ENCODE peak calls at places on chromosomes 3 and 15, in nine cellular contexts. One of them, this sample, is unnamed.

GRCh38 chr3:195129072-195129643 is 141.8 kb downstream of the XXYLT1 start:
- DNase-seq in glutamatergic neuron: no peak
- DNase-seq in EL: no peak
- DNase-seq in tibial artery: no peak
- DNase-seq in left lung: no peak
- DNase-seq in astrocyte of the spinal cord: no peak
- DNase-seq in activated T-cell treated with anti-CD3 and anti-CD28 coated beads for 48 hours: no peak
- DNase-seq in activated T-helper 1 cell treated with Interleukin-2 at 50 U/mL for 16 hours: no peak
- DNase-seq in cortex of kidney: no peak
- DNase-seq in this sample: no peak

GRCh38 chr3:81888822-81889557 is 127.5 kb upstream of the GBE1 start:
- DNase-seq in glutamatergic neuron: no peak
- DNase-seq in EL: no peak
- DNase-seq in tibial artery: no peak
- DNase-seq in left lung: no peak
- DNase-seq in astrocyte of the spinal cord: no peak
- DNase-seq in activated T-cell treated with anti-CD3 and anti-CD28 coated beads for 48 hours: no peak
- DNase-seq in activated T-helper 1 cell treated with Interleukin-2 at 50 U/mL for 16 hours: no peak
- DNase-seq in cortex of kidney: no peak
- DNase-seq in this sample: no peak

GRCh38 chr3:104960579-104960978 is 406.1 kb upstream of the ALCAM start:
- DNase-seq in glutamatergic neuron: no peak
- DNase-seq in EL: peak; percentile 52
- DNase-seq in tibial artery: no peak
- DNase-seq in left lung: no peak
- DNase-seq in astrocyte of the spinal cord: no peak
- DNase-seq in activated T-cell treated with anti-CD3 and anti-CD28 coated beads for 48 hours: no peak
- DNase-seq in activated T-helper 1 cell treated with Interleukin-2 at 50 U/mL for 16 hours: no peak
- DNase-seq in cortex of kidney: no peak
- DNase-seq in this sample: no peak

GRCh38 chr3:118641608-118642007 is 393.0 kb downstream of the IGSF11 start:
- DNase-seq in glutamatergic neuron: peak; percentile 74
- DNase-seq in EL: no peak
- DNase-seq in tibial artery: no peak
- DNase-seq in left lung: no peak
- DNase-seq in astrocyte of the spinal cord: no peak
- DNase-seq in activated T-cell treated with anti-CD3 and anti-CD28 coated beads for 48 hours: no peak
- DNase-seq in activated T-helper 1 cell treated with Interleukin-2 at 50 U/mL for 16 hours: no peak
- DNase-seq in cortex of kidney: no peak
- DNase-seq in this sample: peak; percentile 21

GRCh38 chr3:52317178-52317577 is 1.1 kb downstream of the DNAH1 start:
- DNase-seq in glutamatergic neuron: no peak
- DNase-seq in EL: no peak
- DNase-seq in tibial artery: no peak
- DNase-seq in left lung: no peak
- DNase-seq in astrocyte of the spinal cord: no peak
- DNase-seq in activated T-cell treated with anti-CD3 and anti-CD28 coated beads for 48 hours: no peak
- DNase-seq in activated T-helper 1 cell treated with Interleukin-2 at 50 U/mL for 16 hours: no peak
- DNase-seq in cortex of kidney: no peak
- DNase-seq in this sample: no peak

GRCh38 chr3:83934208-83935150 is 1024.3 kb upstream of the CADM2 start:
- DNase-seq in glutamatergic neuron: no peak
- DNase-seq in EL: no peak
- DNase-seq in tibial artery: no peak
- DNase-seq in left lung: no peak
- DNase-seq in astrocyte of the spinal cord: peak; percentile 59
- DNase-seq in activated T-cell treated with anti-CD3 and anti-CD28 coated beads for 48 hours: no peak
- DNase-seq in activated T-helper 1 cell treated with Interleukin-2 at 50 U/mL for 16 hours: no peak
- DNase-seq in cortex of kidney: no peak
- DNase-seq in this sample: peak; percentile 4

GRCh38 chr3:152574461-152575079 is 260.4 kb upstream of the P2RY1 start:
- DNase-seq in glutamatergic neuron: peak; percentile 34
- DNase-seq in EL: peak; percentile 57
- DNase-seq in tibial artery: no peak
- DNase-seq in left lung: no peak
- DNase-seq in astrocyte of the spinal cord: peak; percentile 70
- DNase-seq in activated T-cell treated with anti-CD3 and anti-CD28 coated beads for 48 hours: peak; percentile 6
- DNase-seq in activated T-helper 1 cell treated with Interleukin-2 at 50 U/mL for 16 hours: no peak
- DNase-seq in cortex of kidney: no peak
- DNase-seq in this sample: peak; percentile 86

GRCh38 chr15:48062476-48062875 is 58.3 kb upstream of the SLC24A5 start:
- DNase-seq in glutamatergic neuron: no peak
- DNase-seq in EL: peak; percentile 34
- DNase-seq in tibial artery: no peak
- DNase-seq in left lung: no peak
- DNase-seq in astrocyte of the spinal cord: peak; percentile 57
- DNase-seq in activated T-cell treated with anti-CD3 and anti-CD28 coated beads for 48 hours: no peak
- DNase-seq in activated T-helper 1 cell treated with Interleukin-2 at 50 U/mL for 16 hours: no peak
- DNase-seq in cortex of kidney: no peak
- DNase-seq in this sample: peak; percentile 40

GRCh38 chr3:105367063-105367405 is 325 bp downstream of the ALCAM start:
- DNase-seq in glutamatergic neuron: peak; percentile 34
- DNase-seq in EL: peak; percentile 28
- DNase-seq in tibial artery: peak; percentile 69
- DNase-seq in left lung: peak; percentile 39
- DNase-seq in astrocyte of the spinal cord: no peak
- DNase-seq in activated T-cell treated with anti-CD3 and anti-CD28 coated beads for 48 hours: peak; percentile 32
- DNase-seq in activated T-helper 1 cell treated with Interleukin-2 at 50 U/mL for 16 hours: no peak
- DNase-seq in cortex of kidney: no peak
- DNase-seq in this sample: peak; percentile 57

GRCh38 chr3:193396451-193397244 is 18.1 kb upstream of the ATP13A5 start:
- DNase-seq in glutamatergic neuron: no peak
- DNase-seq in EL: no peak
- DNase-seq in tibial artery: no peak
- DNase-seq in left lung: no peak
- DNase-seq in astrocyte of the spinal cord: peak; percentile 7
- DNase-seq in activated T-cell treated with anti-CD3 and anti-CD28 coated beads for 48 hours: no peak
- DNase-seq in activated T-helper 1 cell treated with Interleukin-2 at 50 U/mL for 16 hours: no peak
- DNase-seq in cortex of kidney: no peak
- DNase-seq in this sample: no peak

GRCh38 chr15:33789141-33789540 is 179.2 kb upstream of the CHRM5 start:
- DNase-seq in glutamatergic neuron: no peak
- DNase-seq in EL: peak; percentile 69
- DNase-seq in tibial artery: no peak
- DNase-seq in left lung: no peak
- DNase-seq in astrocyte of the spinal cord: peak; percentile 71
- DNase-seq in activated T-cell treated with anti-CD3 and anti-CD28 coated beads for 48 hours: no peak
- DNase-seq in activated T-helper 1 cell treated with Interleukin-2 at 50 U/mL for 16 hours: no peak
- DNase-seq in cortex of kidney: no peak
- DNase-seq in this sample: no peak